ENCODE peak calls at places on chromosomes 1 and 21, in six cellular contexts. S is brain microvascular endothelial cell, P is AG04449, X is dorsolateral prefrontal cortex, N is adrenal gland, Y is fibroblast of lung. F is an unnamed sample.

GRCh38 chr1:170823120-170823519 is 112.2 kb upstream of the MROH9 start:
- DNase-seq in S (peak; percentile 28), P (no peak), X (no peak), N (no peak), Y (no peak), F (no peak)

GRCh38 chr1:19648689-19649088 is 4.6 kb downstream of the NBL1 start:
- DNase-seq in S (no peak), P (no peak), X (no peak), N (no peak), Y (peak; percentile 43), F (no peak)

GRCh38 chr1:43669878-43670277 is 19.9 kb downstream of the KDM4A start:
- DNase-seq in S (no peak), P (no peak), X (no peak), N (no peak), Y (no peak), F (no peak)

GRCh38 chr1:68197891-68198290 is 34.4 kb downstream of the WLS start:
- DNase-seq in S (no peak), P (no peak), X (no peak), N (no peak), Y (no peak), F (no peak)

GRCh38 chr1:8525291-8526275 is 207.7 kb downstream of the SLC45A1 start:
- DNase-seq in S (peak; percentile 90), P (peak; percentile 70), X (peak; percentile 58), N (peak; percentile 92), Y (peak; percentile 99), F (peak; percentile 84)

GRCh38 chr1:41380979-41381690 is 19.9 kb downstream of the FOXO6 start:
- DNase-seq in S (no peak), P (no peak), X (peak; percentile 43), N (no peak), Y (no peak), F (no peak)

GRCh38 chr1:64960731-64961130 is 5.6 kb downstream of the JAK1 start:
- DNase-seq in S (no peak), P (no peak), X (no peak), N (no peak), Y (no peak), F (no peak)

GRCh38 chr21:40671721-40672120 is 175.2 kb downstream of the DSCAM start:
- DNase-seq in S (no peak), P (peak; percentile 14), X (no peak), N (no peak), Y (no peak), F (peak; percentile 36)

GRCh38 chr1:33429332-33429731 is 1.6 kb downstream of the PHC2 start:
- DNase-seq in S (no peak), P (no peak), X (no peak), N (no peak), Y (no peak), F (no peak)

GRCh38 chr21:45982256-45982757 is 737 bp downstream of the COL6A1 start:
- DNase-seq in S (no peak), P (no peak), X (peak; percentile 20), N (no peak), Y (no peak), F (no peak)

GRCh38 chr1:51421961-51422360 is 91.6 kb upstream of the TTC39A start:
- DNase-seq in S (peak; percentile 22), P (no peak), X (no peak), N (no peak), Y (peak; percentile 86), F (peak; percentile 31)

GRCh38 chr1:108036796-108037545 is 72.0 kb upstream of the VAV3 start:
- DNase-seq in S (no peak), P (no peak), X (no peak), N (no peak), Y (no peak), F (no peak)

GRCh38 chr21:31733521-31734149 is 1.7 kb upstream of the SCAF4 start:
- DNase-seq in S (no peak), P (no peak), X (no peak), N (no peak), Y (no peak), F (no peak)

GRCh38 chr1:232837085-232837484 is 31.9 kb downstream of the MAP10 start:
- DNase-seq in S (no peak), P (no peak), X (no peak), N (no peak), Y (peak; percentile 8), F (no peak)

GRCh38 chr1:244435562-244436205 is 16.0 kb downstream of the ADSS2 start:
- DNase-seq in S (peak; percentile 49), P (peak; percentile 41), X (no peak), N (no peak), Y (peak; percentile 46), F (no peak)

GRCh38 chr1:19360026-19360813 is 48.1 kb downstream of the SLC66A1 start:
- DNase-seq in S (no peak), P (no peak), X (no peak), N (no peak), Y (no peak), F (no peak)

GRCh38 chr21:43352568-43353281 is 74.2 kb downstream of the SIK1 start:
- DNase-seq in S (no peak), P (no peak), X (no peak), N (no peak), Y (no peak), F (no peak)

GRCh38 chr1:183165456-183165855 is 20.6 kb upstream of the LAMC2 start:
- DNase-seq in S (no peak), P (no peak), X (no peak), N (no peak), Y (no peak), F (no peak)

GRCh38 chr21:43359081-43359822 is 67.7 kb downstream of the SIK1 start:
- DNase-seq in S (no peak), P (no peak), X (no peak), N (no peak), Y (no peak), F (no peak)

GRCh38 chr1:26058052-26058595 is 9.3 kb downstream of the TRIM63 start:
- DNase-seq in S (no peak), P (no peak), X (no peak), N (no peak), Y (no peak), F (no peak)

GRCh38 chr1:245169391-245169790 is 14.6 kb downstream of the KIF26B start:
- DNase-seq in S (no peak), P (no peak), X (no peak), N (no peak), Y (no peak), F (no peak)

GRCh38 chr1:80882552-80882951 is 918.2 kb upstream of the ADGRL2 start:
- DNase-seq in S (peak; percentile 59), P (no peak), X (no peak), N (peak; percentile 31), Y (peak; percentile 68), F (peak; percentile 12)

GRCh38 chr1:222829868-222830267 is 15.0 kb downstream of the DISP1 start:
- DNase-seq in S (no peak), P (peak; percentile 31), X (no peak), N (no peak), Y (peak; percentile 74), F (peak; percentile 48)

GRCh38 chr1:212514056-212514614 is 81.4 kb downstream of the NENF start:
- DNase-seq in S (peak; percentile 64), P (no peak), X (no peak), N (peak; percentile 38), Y (peak; percentile 29), F (peak; percentile 47)
- H3K4me3 ChIP-seq in S (no peak overlapping the region), P (no peak overlapping the region), X (peak overlapping the region; percentile 59), N (no peak overlapping the region), Y (no peak overlapping the region), F (no peak overlapping the region)

DNA sequence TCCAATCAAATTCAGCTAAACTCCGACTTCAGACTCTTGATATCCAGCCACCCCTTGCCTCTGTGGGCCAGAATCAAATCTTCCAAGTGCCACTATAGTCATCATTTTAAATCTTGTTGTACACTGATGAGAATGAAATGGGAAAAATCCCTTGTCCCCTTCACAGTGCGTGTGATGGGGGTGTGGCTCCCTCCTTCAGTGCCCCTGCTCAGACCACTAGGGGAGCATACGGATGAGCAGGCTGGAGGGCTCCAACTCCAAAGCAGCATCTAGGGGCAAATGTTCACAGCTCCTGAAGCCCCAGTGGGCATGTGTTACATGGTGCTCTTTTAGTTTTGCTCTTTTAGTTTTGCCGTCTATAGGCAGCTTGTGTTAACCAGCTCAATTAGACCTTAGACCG is 35.4 kb upstream of the HSD3B1 start:
- DNase-seq in S (no peak), P (no peak), X (no peak), N (no peak), Y (no peak), F (no peak)
- TF ChIP-seq CTCF in S (no peak), P (no peak), X (no peak), N (no peak), Y (no peak), F (no peak)

GRCh38 chr1:213439703-213440102 is 388.7 kb downstream of the RPS6KC1 start:
- DNase-seq in S (no peak), P (no peak), X (no peak), N (no peak), Y (no peak), F (no peak)

GRCh38 chr1:213440766-213441165 is 389.7 kb downstream of the RPS6KC1 start:
- DNase-seq in S (no peak), P (no peak), X (no peak), N (no peak), Y (no peak), F (no peak)

GRCh38 chr1:213435715-213436114 is 384.7 kb downstream of the RPS6KC1 start:
- DNase-seq in S (no peak), P (no peak), X (no peak), N (no peak), Y (no peak), F (no peak)

GRCh38 chr1:213443415-213443814 is 392.4 kb downstream of the RPS6KC1 start:
- DNase-seq in S (no peak), P (no peak), X (no peak), N (no peak), Y (no peak), F (no peak)

DNA sequence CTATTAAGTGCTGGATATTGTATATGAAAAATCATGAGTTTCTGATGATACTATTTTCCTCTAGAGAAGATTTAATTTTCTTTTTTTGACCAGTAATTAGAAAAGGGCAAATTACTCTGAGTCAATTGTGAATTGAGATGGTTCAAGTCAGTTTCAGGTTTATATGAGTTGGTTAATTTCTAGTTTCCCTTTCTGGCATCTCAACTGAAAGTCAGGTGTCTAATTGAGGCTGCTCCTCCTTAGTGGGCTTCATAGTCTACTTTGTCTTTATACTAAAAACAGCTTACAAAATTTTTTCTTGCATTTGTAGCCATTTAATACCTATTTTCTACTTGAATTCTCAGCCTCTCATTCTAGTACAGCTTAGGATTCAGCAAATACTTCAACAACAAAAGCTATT is 387.3 kb downstream of the RPS6KC1 start:
- DNase-seq in S (no peak), P (no peak), X (no peak), N (no peak), Y (no peak), F (no peak)
- H3K4me3 ChIP-seq in S (no peak overlapping the region), P (no peak overlapping the region), X (no peak overlapping the region), N (no peak overlapping the region), Y (no peak overlapping the region), F (no peak overlapping the region)

DNA sequence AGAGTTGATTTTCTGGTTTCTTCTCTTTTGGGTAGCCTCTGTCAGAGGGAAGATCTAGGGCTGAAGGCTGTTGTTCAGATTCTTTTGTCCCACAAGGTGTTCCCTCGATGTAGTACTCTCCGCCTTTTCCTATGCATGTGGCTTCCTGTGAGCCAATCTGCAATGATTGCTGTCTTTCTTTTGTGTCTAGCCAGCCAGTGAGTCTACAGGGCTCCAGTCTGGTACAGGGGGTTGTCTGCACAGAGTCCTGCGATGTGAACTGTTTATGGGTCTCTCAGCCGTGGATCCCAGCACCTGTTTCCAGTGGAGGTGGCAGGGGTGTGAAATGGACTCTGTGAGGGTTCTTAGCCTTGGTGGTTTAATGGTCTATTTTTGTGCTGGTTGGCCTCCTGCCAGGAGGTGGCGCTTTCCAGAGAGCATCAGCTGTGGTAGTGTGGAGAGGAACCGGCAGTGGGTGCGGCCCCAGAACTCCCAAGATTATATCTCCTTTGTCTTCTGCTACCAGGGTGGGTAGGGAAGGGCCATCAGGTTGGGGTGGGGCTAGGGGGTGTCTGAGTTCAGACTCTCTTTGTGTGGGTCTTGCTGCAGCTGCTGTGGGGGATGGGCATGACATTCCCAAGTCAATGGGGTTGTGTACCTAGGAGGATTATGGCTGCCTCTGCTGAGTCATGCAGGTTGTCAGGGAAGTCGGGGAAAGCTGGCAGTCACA is 81.3 kb upstream of the C21orf91 start:
- DNase-seq in S (no peak), P (no peak), X (no peak), N (no peak), Y (no peak), F (no peak)
- TF ChIP-seq CTCF in S (no peak), P (no peak), X (no peak), N (no peak), Y (no peak), F (no peak)

F was measured in astrocyte of the cerebellum.